ENCODE peak calls at places on chromosomes 6 and 20, in five cellular contexts. L is IMR-90; S is effector memory CD4-positive, alpha-beta T cell; P is pancreas; K is psoas muscle. F is an unnamed sample.
A peak's percentile ranks its signal among the peaks of the same experiment; 100 is the strongest.

GRCh38 chr20:34644345-34644744 is 32.5 kb downstream of the PIGU start:
- DNase-seq in S (no peak), L (no peak), P (no peak), K (no peak), F (no peak)

GRCh38 chr6:56843476-56844349 is 111.2 kb upstream of the BEND6 start:
- DNase-seq in K (peak; percentile 92), L (peak; percentile 73), S (no peak), P (peak; percentile 30), F (peak; percentile 73)

GRCh38 chr6:152983637-152984386 is 971 bp upstream of the FBXO5 start:
- DNase-seq in S (peak; percentile 90), L (peak; percentile 78), P (no peak), K (peak; percentile 98), F (peak; percentile 97)

GRCh38 chr6:135537782-135538301 is 40.3 kb upstream of the AHI1 start:
- DNase-seq in S (no peak), P (no peak), L (peak; percentile 89), K (no peak), F (no peak)

GRCh38 chr6:45253457-45253856 is 74.7 kb upstream of the RUNX2 start:
- DNase-seq in S (no peak), L (no peak), K (no peak), P (no peak), F (no peak)

GRCh38 chr6:30722280-30723112 is 2.3 kb downstream of the TUBB start:
- DNase-seq in P (peak; percentile 71), S (peak; percentile 77), K (peak; percentile 88), L (peak; percentile 69), F (peak; percentile 91)

GRCh38 chr6:51137777-51138176 is 319.1 kb downstream of the TFAP2B start:
- DNase-seq in L (no peak), P (no peak), S (no peak), K (no peak), F (no peak)

GRCh38 chr6:51827580-51827979 is 259.8 kb downstream of the PKHD1 start:
- DNase-seq in L (no peak), S (no peak), P (no peak), K (no peak), F (no peak)

GRCh38 chr20:23039136-23039875 is 4.2 kb downstream of the SSTR4 start:
- DNase-seq in S (no peak), P (no peak), K (no peak), L (no peak), F (no peak)

GRCh38 chr6:35096129-35096852 is 44.8 kb downstream of the TCP11 start:
- DNase-seq in L (peak; percentile 81), K (no peak), S (no peak), P (no peak), F (no peak)

GRCh38 chr6:84763397-84764331 is 734 bp downstream of the TBX18 start:
- DNase-seq in K (peak; percentile 73), L (peak; percentile 14), P (no peak), S (no peak), F (peak; percentile 75)

GRCh38 chr6:34813028-34813742 is 21.3 kb downstream of the BLTP3A start:
- DNase-seq in L (no peak), P (no peak), S (no peak), K (no peak), F (no peak)

GRCh38 chr6:5657684-5658429 is 348.9 kb downstream of the NRN1 start:
- DNase-seq in S (no peak), L (peak; percentile 66), P (no peak), K (no peak), F (no peak)

GRCh38 chr20:32820000-32820697 is 395 bp downstream of the MAPRE1 start:
- DNase-seq in L (peak; percentile 40), P (peak; percentile 80), S (peak; percentile 76), K (peak; percentile 89), F (no peak)

GRCh38 chr6:15066433-15067337 is 179.2 kb upstream of the JARID2 start:
- DNase-seq in P (no peak), L (peak; percentile 90), K (no peak), S (no peak), F (peak; percentile 75)
- H3K27ac ChIP-seq in P (peak overlapping the region; percentile 38), L (peak overlapping the region; percentile 96), K (peak overlapping the region; percentile 47), S (no peak overlapping the region), F (peak overlapping the region; percentile 37)

GRCh38 chr20:62040381-62040922 is 25.2 kb downstream of the TAF4 start:
- DNase-seq in K (no peak), P (no peak), L (no peak), S (no peak), F (no peak)

GRCh38 chr20:62042025-62042820 is 23.5 kb downstream of the TAF4 start:
- DNase-seq in S (no peak), L (no peak), K (no peak), P (no peak), F (no peak)

GRCh38 chr20:62043131-62043914 is 22.4 kb downstream of the TAF4 start:
- DNase-seq in L (peak; percentile 34), P (no peak), K (no peak), S (no peak), F (no peak)

GRCh38 chr20:62040933-62041332 is 24.7 kb downstream of the TAF4 start:
- DNase-seq in P (no peak), L (no peak), S (no peak), K (no peak), F (no peak)

GRCh38 chr20:62039738-62040137 is 25.9 kb downstream of the TAF4 start:
- DNase-seq in K (no peak), P (no peak), S (no peak), L (no peak), F (no peak)
- H3K4me3 ChIP-seq in K (no peak overlapping the region), P (no peak overlapping the region), S (no peak overlapping the region), L (no peak overlapping the region), F (no peak overlapping the region)

GRCh38 chr6:144347447-144347758 is 62.3 kb downstream of the UTRN start:
- DNase-seq in P (no peak), K (no peak), S (no peak), L (no peak), F (no peak)
- H3K4me1 ChIP-seq in P (peaks cover 7% of the 10 kb centered on the region), K (peaks cover 50% of the 10 kb centered on the region), S (peaks cover 52% of the 10 kb centered on the region), L (peaks cover 10% of the 10 kb centered on the region), F (no peaks in the 10 kb centered on the region)

GRCh38 chr6:123240626-123241025 is 244.6 kb downstream of the CLVS2 start:
- DNase-seq in P (no peak), K (no peak), S (no peak), L (no peak), F (no peak)
- H3K27ac ChIP-seq in P (no peak overlapping the region), K (no peak overlapping the region), S (no peak overlapping the region), L (no peak overlapping the region), F (no peak overlapping the region)

GRCh38 chr20:49566401-49566800 is 1.5 kb downstream of the PTGIS start:
- DNase-seq in P (no peak), L (peak; percentile 38), S (no peak), K (no peak), F (peak; percentile 7)

GRCh38 chr20:49569403-49570115 is 1.6 kb upstream of the PTGIS start:
- DNase-seq in L (peak; percentile 57), K (no peak), S (no peak), P (no peak), F (peak; percentile 58)

GRCh38 chr20:49567421-49568256 is at the start of gene PTGIS:
- DNase-seq in L (no peak), K (no peak), S (no peak), P (no peak), F (no peak)

GRCh38 chr20:49570161-49570827 is 2.4 kb upstream of the PTGIS start:
- DNase-seq in S (no peak), P (no peak), L (no peak), K (no peak), F (no peak)

GRCh38 chr20:49568491-49569151 is 684 bp upstream of the PTGIS start:
- DNase-seq in S (no peak), L (no peak), K (no peak), P (no peak), F (no peak)
- H3K4me3 ChIP-seq in S (no peak overlapping the region), L (no peak overlapping the region), K (no peak overlapping the region), P (no peak overlapping the region), F (peak overlapping the region; percentile 54)